ENCODE peak calls at places on chromosome 3, in ten cellular contexts. One of them, this sample, is unnamed.

GRCh38 chr3:146241523-146242240 is 9.2 kb downstream of the PLSCR4 start:
- DNase-seq in GM13977: no peak
- DNase-seq in AG09309: no peak
- DNase-seq in psoas muscle: no peak
- DNase-seq in activated T-cell treated with anti-CD3 and anti-CD28 coated beads for 1 hour: no peak
- DNase-seq in HTR-8/SVneo: no peak
- DNase-seq in nephron progenitor cell: no peak
- DNase-seq in AG10803: peak
- DNase-seq in NCI-H2171 treated with DMSO at 0.1 percent for 48 hours: no peak
- DNase-seq in foreskin fibroblast: peak
- DNase-seq in this sample: no peak

GRCh38 chr3:89635137-89635536 is 527.7 kb downstream of the EPHA3 start:
- DNase-seq in psoas muscle: no peak
- DNase-seq in HTR-8/SVneo: no peak
- DNase-seq in NCI-H2171 treated with DMSO at 0.1 percent for 48 hours: no peak
- DNase-seq in foreskin fibroblast: no peak
- DNase-seq in nephron progenitor cell: no peak
- DNase-seq in activated T-cell treated with anti-CD3 and anti-CD28 coated beads for 1 hour: no peak
- DNase-seq in AG10803: no peak
- DNase-seq in AG09309: no peak
- DNase-seq in GM13977: no peak
- DNase-seq in this sample: no peak

GRCh38 chr3:24686764-24687163 is 192.1 kb upstream of the THRB start:
- DNase-seq in nephron progenitor cell: no peak
- DNase-seq in psoas muscle: no peak
- DNase-seq in NCI-H2171 treated with DMSO at 0.1 percent for 48 hours: no peak
- DNase-seq in foreskin fibroblast: peak
- DNase-seq in GM13977: no peak
- DNase-seq in HTR-8/SVneo: no peak
- DNase-seq in activated T-cell treated with anti-CD3 and anti-CD28 coated beads for 1 hour: no peak
- DNase-seq in AG09309: no peak
- DNase-seq in AG10803: peak
- DNase-seq in this sample: no peak

GRCh38 chr3:108008931-108009635 is 81.7 kb downstream of the CD47 start:
- DNase-seq in AG09309: peak
- DNase-seq in NCI-H2171 treated with DMSO at 0.1 percent for 48 hours: peak
- DNase-seq in psoas muscle: no peak
- DNase-seq in activated T-cell treated with anti-CD3 and anti-CD28 coated beads for 1 hour: no peak
- DNase-seq in GM13977: peak
- DNase-seq in foreskin fibroblast: no peak
- DNase-seq in AG10803: peak
- DNase-seq in HTR-8/SVneo: peak
- DNase-seq in nephron progenitor cell: no peak
- DNase-seq in this sample: no peak

GRCh38 chr3:169772530-169772950 is 656 bp upstream of the MYNN start:
- DNase-seq in foreskin fibroblast: peak
- DNase-seq in GM13977: peak
- DNase-seq in AG09309: peak
- DNase-seq in psoas muscle: peak
- DNase-seq in NCI-H2171 treated with DMSO at 0.1 percent for 48 hours: peak
- DNase-seq in activated T-cell treated with anti-CD3 and anti-CD28 coated beads for 1 hour: no peak
- DNase-seq in nephron progenitor cell: peak
- DNase-seq in HTR-8/SVneo: no peak
- DNase-seq in AG10803: peak
- DNase-seq in this sample: peak

GRCh38 chr3:4900298-4900697 is 78.9 kb upstream of the BHLHE40 start:
- DNase-seq in psoas muscle: no peak
- DNase-seq in NCI-H2171 treated with DMSO at 0.1 percent for 48 hours: no peak
- DNase-seq in activated T-cell treated with anti-CD3 and anti-CD28 coated beads for 1 hour: no peak
- DNase-seq in GM13977: no peak
- DNase-seq in HTR-8/SVneo: no peak
- DNase-seq in foreskin fibroblast: no peak
- DNase-seq in nephron progenitor cell: no peak
- DNase-seq in AG10803: no peak
- DNase-seq in AG09309: no peak
- DNase-seq in this sample: no peak

GRCh38 chr3:59256233-59256632 is 206.4 kb upstream of the CFAP20DC start:
- DNase-seq in NCI-H2171 treated with DMSO at 0.1 percent for 48 hours: peak
- DNase-seq in activated T-cell treated with anti-CD3 and anti-CD28 coated beads for 1 hour: no peak
- DNase-seq in nephron progenitor cell: no peak
- DNase-seq in HTR-8/SVneo: no peak
- DNase-seq in AG09309: no peak
- DNase-seq in AG10803: peak
- DNase-seq in foreskin fibroblast: no peak
- DNase-seq in psoas muscle: no peak
- DNase-seq in GM13977: no peak
- DNase-seq in this sample: no peak

GRCh38 chr3:25665646-25666136 is 984 bp upstream of the TOP2B start:
- DNase-seq in GM13977: no peak
- DNase-seq in activated T-cell treated with anti-CD3 and anti-CD28 coated beads for 1 hour: no peak
- DNase-seq in AG09309: no peak
- DNase-seq in foreskin fibroblast: peak
- DNase-seq in HTR-8/SVneo: no peak
- DNase-seq in AG10803: no peak
- DNase-seq in NCI-H2171 treated with DMSO at 0.1 percent for 48 hours: no peak
- DNase-seq in nephron progenitor cell: no peak
- DNase-seq in psoas muscle: no peak
- DNase-seq in this sample: no peak

GRCh38 chr3:7602297-7602696 is 741.4 kb downstream of the GRM7 start:
- DNase-seq in AG09309: no peak
- DNase-seq in foreskin fibroblast: no peak
- DNase-seq in nephron progenitor cell: no peak
- DNase-seq in HTR-8/SVneo: no peak
- DNase-seq in AG10803: no peak
- DNase-seq in activated T-cell treated with anti-CD3 and anti-CD28 coated beads for 1 hour: no peak
- DNase-seq in NCI-H2171 treated with DMSO at 0.1 percent for 48 hours: no peak
- DNase-seq in psoas muscle: no peak
- DNase-seq in GM13977: no peak
- DNase-seq in this sample: no peak

GRCh38 chr3:104273046-104273649 is 1093.6 kb upstream of the ALCAM start:
- DNase-seq in activated T-cell treated with anti-CD3 and anti-CD28 coated beads for 1 hour: no peak
- DNase-seq in AG09309: peak
- DNase-seq in foreskin fibroblast: peak
- DNase-seq in HTR-8/SVneo: no peak
- DNase-seq in GM13977: peak
- DNase-seq in AG10803: peak
- DNase-seq in psoas muscle: no peak
- DNase-seq in NCI-H2171 treated with DMSO at 0.1 percent for 48 hours: peak
- DNase-seq in nephron progenitor cell: no peak
- DNase-seq in this sample: no peak